ENCODE peak calls at places on chromosomes 1 and 21, in six cellular contexts. F, S, L, I, D and Z are unnamed samples.

GRCh38 chr21:36973986-36974850 is 7.7 kb upstream of the HLCS start:
- DNase-seq in F (no peak), S (no peak), L (no peak), I (no peak), D (no peak), Z (no peak)

GRCh38 chr1:33244809-33245186 is 11.5 kb upstream of the ZNF362 start:
- DNase-seq in F (no peak), S (no peak), L (no peak), I (no peak), D (no peak), Z (no peak)

GRCh38 chr1:50105430-50105829 is 3.3 kb upstream of the ELAVL4 start:
- DNase-seq in F (no peak), S (no peak), L (no peak), I (no peak), D (no peak), Z (no peak)

GRCh38 chr21:16587671-16588379 is 858.0 kb downstream of the USP25 start:
- DNase-seq in F (peak), S (peak), L (peak), I (peak), D (no peak), Z (peak)

GRCh38 chr1:61133048-61134019 is 51.0 kb downstream of the NFIA start:
- DNase-seq in F (no peak), S (no peak), L (no peak), I (peak), D (no peak), Z (no peak)

GRCh38 chr21:23950344-23950743 is 1656.9 kb downstream of the MRPL39 start:
- DNase-seq in F (no peak), S (no peak), L (no peak), I (no peak), D (no peak), Z (no peak)

GRCh38 chr1:226874579-226875425 is 4.4 kb downstream of the PSEN2 start:
- DNase-seq in F (no peak), S (no peak), L (no peak), I (no peak), D (no peak), Z (no peak)

GRCh38 chr1:39898648-39899603 is 2.8 kb downstream of the MYCL start:
- DNase-seq in F (peak), S (peak), L (no peak), I (peak), D (no peak), Z (peak)

GRCh38 chr1:221274373-221274772 is 395.1 kb downstream of the HLX start:
- DNase-seq in F (no peak), S (no peak), L (no peak), I (no peak), D (no peak), Z (no peak)

GRCh38 chr1:31934706-31935629 is 3.2 kb downstream of the PTP4A2 start:
- DNase-seq in F (peak), S (peak), L (no peak), I (peak), D (no peak), Z (peak)

GRCh38 chr1:118983558-118984021 is 4.6 kb downstream of the TBX15 start:
- DNase-seq in F (no peak), S (peak), L (no peak), I (no peak), D (no peak), Z (no peak)

GRCh38 chr1:8510041-8510823 is 192.3 kb downstream of the SLC45A1 start:
- DNase-seq in F (peak), S (peak), L (peak), I (peak), D (no peak), Z (peak)

GRCh38 chr1:215458084-215458483 is 109.0 kb upstream of the KCTD3 start:
- DNase-seq in F (no peak), S (no peak), L (no peak), I (no peak), D (no peak), Z (no peak)

GRCh38 chr1:158999301-159000069 is 10.2 kb upstream of the IFI16 start:
- DNase-seq in F (peak), S (peak), L (peak), I (peak), D (no peak), Z (peak)

GRCh38 chr1:159000070-159000409 is 9.7 kb upstream of the IFI16 start:
- DNase-seq in F (no peak), S (no peak), L (no peak), I (no peak), D (no peak), Z (no peak)

GRCh38 chr1:158998037-158998780 is 11.5 kb upstream of the IFI16 start:
- DNase-seq in F (no peak), S (no peak), L (no peak), I (no peak), D (no peak), Z (no peak)

GRCh38 chr1:158998781-158999161 is 10.9 kb upstream of the IFI16 start:
- DNase-seq in F (peak), S (peak), L (peak), I (peak), D (peak), Z (peak)

GRCh38 chr1:159000627-159001026 is 9.1 kb upstream of the IFI16 start:
- DNase-seq in F (peak), S (peak), L (peak), I (peak), D (peak), Z (peak)
- H3K4me3 ChIP-seq in F (peak), S (peak), L (peak), I (peak), D (peak), Z (peak)

DNA sequence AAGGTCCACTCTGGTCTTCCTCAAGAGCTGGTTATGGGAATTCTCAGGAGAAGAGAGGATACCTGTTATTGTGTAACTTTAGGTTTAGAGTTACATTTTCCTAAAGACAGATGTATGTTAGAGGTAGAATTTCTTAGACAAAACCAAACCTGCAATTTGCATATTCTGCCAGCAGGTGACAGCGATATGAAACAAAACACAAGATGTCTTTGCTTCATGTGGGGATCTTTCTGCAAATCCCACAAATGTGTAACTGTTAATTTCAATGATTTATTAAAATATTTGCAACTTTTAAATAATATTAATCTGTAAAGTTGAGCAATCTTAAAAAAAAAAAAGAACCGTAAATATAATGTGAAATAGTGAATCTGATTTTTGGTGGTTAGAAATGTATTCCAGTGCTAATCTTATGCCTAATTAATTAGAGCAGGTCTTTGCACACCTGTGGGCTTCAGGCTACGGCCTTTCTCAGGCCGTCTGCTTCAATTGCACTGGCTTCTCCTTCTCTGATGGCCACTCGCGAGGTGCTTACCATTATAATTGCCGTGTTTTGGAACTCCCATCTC is 33.4 kb downstream of the FAM78B start:
- DNase-seq in F (peak), S (no peak), L (no peak), I (peak), D (no peak), Z (peak)
- TF ChIP-seq CTCF in F (peak), S (peak), L (no peak), I (peak), D (peak), Z (peak)

GRCh38 chr1:83596331-83596730 is 402.6 kb downstream of the TTLL7 start:
- DNase-seq in F (no peak), S (no peak), L (no peak), I (no peak), D (no peak), Z (no peak)
- H3K4me3 ChIP-seq in F (no peak), S (no peak), L (no peak), I (no peak), D (no peak), Z (no peak)

GRCh38 chr21:46181436-46181835 is 2.8 kb downstream of the SPATC1L start:
- DNase-seq in F (no peak), S (no peak), L (no peak), I (no peak), D (no peak), Z (no peak)
- TF ChIP-seq CTCF in F (no peak), S (no peak), L (no peak), I (no peak), D (no peak), Z (no peak)

GRCh38 chr1:185046639-185047038 is 1.3 kb downstream of the RNF2 start:
- DNase-seq in F (no peak), S (no peak), L (no peak), I (no peak), D (no peak), Z (no peak)

GRCh38 chr1:185044387-185044786 is 971 bp upstream of the RNF2 start:
- DNase-seq in F (no peak), S (no peak), L (no peak), I (no peak), D (no peak), Z (no peak)

GRCh38 chr1:185049670-185050069 is 4.3 kb downstream of the RNF2 start:
- DNase-seq in F (no peak), S (no peak), L (no peak), I (no peak), D (no peak), Z (no peak)

GRCh38 chr1:185044981-185045792 is at the start of gene RNF2:
- DNase-seq in F (peak), S (peak), L (peak), I (peak), D (peak), Z (peak)

GRCh38 chr1:185045793-185046441 is 559 bp downstream of the RNF2 start:
- DNase-seq in F (peak), S (peak), L (peak), I (peak), D (peak), Z (peak)
- H3K4me3 ChIP-seq in F (peak), S (peak), L (peak), I (peak), D (peak), Z (peak)

DNA sequence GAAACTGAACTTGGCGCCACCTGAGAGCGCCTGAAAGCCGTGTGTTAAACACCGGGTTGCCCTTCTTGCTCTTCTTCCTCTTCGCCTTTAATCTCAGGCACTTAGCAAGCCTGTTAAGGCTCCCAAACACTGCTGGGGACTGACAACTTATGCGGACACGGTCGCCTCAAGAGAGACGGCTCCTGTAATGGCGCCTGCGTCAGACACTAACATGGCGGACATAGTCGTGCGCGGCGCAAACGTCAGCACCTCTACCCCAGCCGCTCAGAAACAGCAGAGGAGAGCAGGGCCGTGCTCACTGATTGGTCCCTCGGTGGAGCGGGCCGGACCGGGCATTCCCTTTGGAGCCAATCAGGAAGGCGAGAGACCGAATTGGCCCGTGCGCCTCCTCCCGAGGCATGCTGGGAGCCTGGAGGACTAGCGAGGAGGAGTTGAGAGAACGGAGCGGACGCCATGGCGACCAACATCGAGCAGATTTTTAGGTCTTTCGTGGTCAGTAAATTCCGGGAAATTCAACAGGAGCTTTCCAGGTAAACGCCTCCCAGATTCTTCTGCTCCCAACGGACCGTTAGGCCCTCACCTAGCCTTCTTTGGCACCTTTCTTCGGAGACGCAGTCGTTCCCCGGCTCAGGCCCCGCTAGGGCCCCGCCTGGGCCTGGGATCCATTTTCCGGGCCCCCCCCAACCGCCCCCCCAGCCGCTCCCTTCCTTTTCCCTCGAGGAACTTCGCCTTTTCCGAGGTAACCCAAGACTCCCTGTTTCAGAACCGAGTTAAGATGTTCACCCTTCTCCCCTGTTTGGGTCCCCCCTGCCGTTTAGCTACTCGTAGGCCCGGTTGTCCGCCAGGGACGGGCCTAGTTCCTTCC is at the start of gene SON:
- DNase-seq in F (peak), S (peak), L (peak), I (peak), D (peak), Z (peak)
- TF ChIP-seq CTCF in F (no peak), S (no peak), L (no peak), I (no peak), D (no peak), Z (no peak)